ENCODE peak calls at places on chromosomes 12 and 14, in eight cellular contexts. U is IMR-90; N is CD4-positive, alpha-beta T cell; T is progenitor cell of endocrine pancreas; X is AG04449; D is choroid plexus epithelial cell; F is neural progenitor cell; J is body of pancreas. Q is an unnamed sample.

GRCh38 chr14:31510222-31510621 is 22.4 kb upstream of the GPR33 start:
- DNase-seq in U (peak), N (no peak), T (no peak), X (no peak), D (peak), F (no peak), J (no peak), Q (no peak)

GRCh38 chr14:53710615-53711014 is 246.0 kb downstream of the BMP4 start:
- DNase-seq in U (no peak), N (no peak), T (no peak), X (no peak), D (no peak), F (no peak), J (no peak), Q (no peak)

GRCh38 chr14:30525833-30526232 is 33.1 kb upstream of the G2E3 start:
- DNase-seq in U (peak), N (no peak), T (no peak), X (no peak), D (peak), F (no peak), J (no peak), Q (no peak)

GRCh38 chr14:57549765-57550420 is 56.2 kb upstream of the CCDC198 start:
- DNase-seq in U (no peak), N (no peak), T (no peak), X (no peak), D (no peak), F (no peak), J (no peak), Q (no peak)

GRCh38 chr12:48980953-48981756 is 3.0 kb downstream of the WNT1 start:
- DNase-seq in U (peak), N (peak), T (no peak), X (no peak), D (no peak), F (peak), J (peak), Q (no peak)

GRCh38 chr12:94139816-94140215 is 8.6 kb upstream of the PLXNC1 start:
- DNase-seq in U (no peak), N (no peak), T (no peak), X (no peak), D (no peak), F (no peak), J (no peak), Q (no peak)

GRCh38 chr12:57258977-57259970 is 8.3 kb upstream of the STAC3 start:
- DNase-seq in U (peak), N (no peak), T (no peak), X (no peak), D (peak), F (no peak), J (peak), Q (no peak)

GRCh38 chr12:57135487-57135886 is 7.2 kb downstream of the LRP1 start:
- DNase-seq in U (peak), N (no peak), T (no peak), X (no peak), D (peak), F (peak), J (no peak), Q (no peak)

GRCh38 chr14:104595911-104596450 is 8.6 kb downstream of the TMEM179 start:
- DNase-seq in U (no peak), N (no peak), T (no peak), X (no peak), D (no peak), F (no peak), J (peak), Q (no peak)

GRCh38 chr12:67647547-67648305 is 819 bp upstream of the DYRK2 start:
- DNase-seq in U (peak), N (peak), T (peak), X (peak), D (peak), F (peak), J (peak), Q (no peak)

GRCh38 chr14:96501746-96502620 is at the start of gene PAPOLA:
- DNase-seq in U (peak), N (peak), T (peak), X (peak), D (peak), F (peak), J (peak), Q (peak)
- TF ChIP-seq CTCF in U (peak), N (peak), T (peak), X (peak), D (no peak), F (peak), J (peak), Q (no peak)

GRCh38 chr14:64790478-64790877 is 86.3 kb downstream of the PLEKHG3 start:
- DNase-seq in U (no peak), N (no peak), T (no peak), X (no peak), D (no peak), F (peak), J (no peak), Q (no peak)
- TF ChIP-seq CTCF in U (no peak), N (no peak), T (no peak), X (no peak), D (no peak), F (no peak), J (no peak), Q (no peak)

DNA sequence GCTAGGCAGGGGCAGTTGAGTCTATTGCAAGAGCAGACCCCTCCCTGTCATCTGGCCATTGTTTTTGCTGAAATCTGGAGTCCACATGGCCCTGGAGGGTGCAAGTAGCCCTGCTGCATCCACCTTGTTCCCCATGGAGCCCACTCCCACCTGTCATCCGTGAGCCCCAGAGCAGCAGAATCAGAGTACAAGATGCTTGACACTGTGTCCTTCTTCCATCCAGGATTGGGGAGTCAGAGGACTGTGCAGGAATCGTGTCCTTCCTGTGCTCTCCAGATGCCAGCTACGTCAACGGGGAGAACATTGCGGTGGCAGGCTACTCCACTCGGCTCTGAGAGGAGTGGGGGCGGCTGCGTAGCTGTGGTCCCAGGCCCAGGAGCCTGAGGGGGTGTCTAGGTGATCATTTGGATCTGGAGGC is 8.8 kb downstream of the DHRS2 start:
- DNase-seq in U (no peak), N (no peak), T (no peak), X (no peak), D (no peak), F (no peak), J (no peak), Q (no peak)
- TF ChIP-seq CTCF in U (no peak), N (no peak), T (no peak), X (no peak), D (no peak), F (no peak), J (no peak), Q (no peak)

GRCh38 chr12:118853634-118854033 is 127.7 kb upstream of the SRRM4 start:
- DNase-seq in U (no peak), N (no peak), T (no peak), X (no peak), D (no peak), F (peak), J (peak), Q (no peak)
- TF ChIP-seq CTCF in U (no peak), N (no peak), T (peak), X (no peak), D (no peak), F (peak), J (peak), Q (no peak)

DNA sequence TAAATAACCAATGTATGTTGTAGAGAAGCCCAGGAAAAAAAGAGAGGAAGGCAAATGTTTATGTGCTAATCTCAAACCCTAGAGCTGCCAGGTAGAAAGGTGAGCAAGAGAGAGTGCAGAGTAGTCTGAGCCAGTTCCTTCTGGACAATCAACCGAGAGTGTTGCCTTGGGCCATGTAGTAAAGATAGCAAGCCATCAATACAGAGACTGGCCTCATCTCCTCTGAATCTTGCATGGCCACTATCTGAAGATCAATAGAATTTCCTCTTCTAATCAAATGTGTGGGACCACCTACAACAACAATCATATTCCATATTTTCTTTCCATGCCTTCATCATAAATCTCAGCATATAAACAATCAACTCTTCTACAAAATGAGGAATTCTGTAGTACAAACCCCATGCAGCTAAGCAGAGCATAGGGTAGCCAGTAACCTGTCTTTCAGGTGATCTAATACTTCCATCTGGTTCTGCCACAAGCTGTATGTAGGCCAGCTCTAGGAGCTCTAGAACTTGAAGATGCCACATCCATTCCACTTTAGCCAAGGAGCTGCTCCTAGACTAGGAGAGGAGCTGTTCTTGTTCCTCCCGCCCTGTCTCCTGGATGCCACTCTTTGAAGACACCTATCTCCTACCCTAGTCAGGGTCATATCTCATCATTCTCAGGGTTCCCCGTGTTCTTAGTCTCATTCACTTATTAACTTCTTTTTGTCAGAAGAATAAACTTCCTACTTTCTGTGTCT is 75.8 kb upstream of the SLC38A4 start:
- DNase-seq in U (no peak), N (no peak), T (no peak), X (no peak), D (no peak), F (no peak), J (no peak), Q (no peak)
- TF ChIP-seq CTCF in U (no peak), N (no peak), T (no peak), X (no peak), D (no peak), F (no peak), J (no peak), Q (no peak)

GRCh38 chr14:102592969-102593840 is 756 bp downstream of the RCOR1 start:
- DNase-seq in U (peak), N (peak), T (peak), X (no peak), D (peak), F (peak), J (peak), Q (no peak)
- TF ChIP-seq CTCF in U (peak), N (peak), T (peak), X (peak), D (peak), F (peak), J (peak), Q (no peak)

GRCh38 chr12:130588696-130589095 is 127.4 kb downstream of the RIMBP2 start:
- DNase-seq in U (no peak), N (no peak), T (no peak), X (no peak), D (no peak), F (no peak), J (no peak), Q (no peak)

GRCh38 chr12:130591736-130592135 is 124.4 kb downstream of the RIMBP2 start:
- DNase-seq in U (no peak), N (no peak), T (no peak), X (no peak), D (no peak), F (no peak), J (no peak), Q (no peak)

GRCh38 chr12:130590685-130591084 is 125.4 kb downstream of the RIMBP2 start:
- DNase-seq in U (no peak), N (no peak), T (no peak), X (no peak), D (no peak), F (no peak), J (no peak), Q (no peak)

GRCh38 chr12:130587966-130588365 is 128.1 kb downstream of the RIMBP2 start:
- DNase-seq in U (no peak), N (no peak), T (no peak), X (no peak), D (no peak), F (no peak), J (no peak), Q (no peak)

GRCh38 chr12:130589391-130590317 is 126.4 kb downstream of the RIMBP2 start:
- DNase-seq in U (no peak), N (no peak), T (no peak), X (no peak), D (no peak), F (no peak), J (no peak), Q (no peak)
- TF ChIP-seq CTCF in U (no peak), N (no peak), T (no peak), X (no peak), D (no peak), F (no peak), J (no peak), Q (no peak)

GRCh38 chr12:43914923-43915468 is 79.1 kb downstream of the TMEM117 start:
- DNase-seq in U (no peak), N (no peak), T (no peak), X (no peak), D (peak), F (peak), J (no peak), Q (no peak)
- TF ChIP-seq CTCF in U (no peak), N (no peak), T (peak), X (no peak), D (peak), F (peak), J (no peak), Q (peak)

GRCh38 chr12:119302334-119303132 is 32.0 kb upstream of the CCDC60 start:
- DNase-seq in U (no peak), N (no peak), T (peak), X (no peak), D (no peak), F (peak), J (no peak), Q (no peak)

GRCh38 chr12:119299130-119299529 is 35.4 kb upstream of the CCDC60 start:
- DNase-seq in U (no peak), N (no peak), T (no peak), X (no peak), D (no peak), F (no peak), J (no peak), Q (no peak)

GRCh38 chr12:119296535-119296934 is 38.0 kb upstream of the CCDC60 start:
- DNase-seq in U (no peak), N (no peak), T (no peak), X (no peak), D (no peak), F (no peak), J (no peak), Q (no peak)

DNA sequence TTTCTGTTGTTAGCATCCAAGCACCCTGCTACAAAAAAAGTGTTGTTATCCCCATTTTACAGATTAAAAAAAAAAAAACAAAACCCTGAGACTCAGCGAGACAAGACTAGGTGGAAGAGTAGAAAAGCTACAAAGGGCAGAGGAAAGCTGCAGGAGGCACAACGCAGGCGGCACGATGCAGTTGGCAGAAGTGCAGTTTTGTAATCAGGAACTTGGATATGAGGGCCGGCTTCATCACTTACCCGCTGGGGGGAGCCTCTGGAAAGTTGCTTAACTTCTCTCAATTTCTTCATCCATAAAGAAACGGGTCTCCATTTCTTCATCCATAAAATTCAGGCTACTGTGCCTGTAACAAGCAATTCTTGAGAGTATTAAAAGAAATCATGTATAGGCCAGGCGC is 33.2 kb upstream of the CCDC60 start:
- DNase-seq in U (no peak), N (no peak), T (no peak), X (no peak), D (no peak), F (no peak), J (no peak), Q (no peak)
- TF ChIP-seq CTCF in U (no peak), N (no peak), T (no peak), X (no peak), D (no peak), F (no peak), J (no peak), Q (peak)

GRCh38 chr14:68328509-68328908 is 464.4 kb downstream of the ZFP36L1 start:
- DNase-seq in U (no peak), N (no peak), T (no peak), X (no peak), D (no peak), F (no peak), J (no peak), Q (no peak)
- TF ChIP-seq CTCF in U (no peak), N (no peak), T (no peak), X (no peak), D (no peak), F (no peak), J (no peak), Q (no peak)

Q was measured in D721Med.